ENCODE peak calls at places on chromosomes 4 and X, in four cellular contexts. One of them, this sample, is unnamed.

GRCh38 chr4:185920691-185921260 is 108.8 kb upstream of the SORBS2 start:
- DNase-seq in HepG2: no peak
- DNase-seq in K562: no peak
- DNase-seq in WTC11: no peak
- DNase-seq in this sample: no peak

GRCh38 chr4:73704314-73705055 is 35.9 kb upstream of the CXCL8 start:
- DNase-seq in K562: peak; percentile 88
- DNase-seq in HepG2: peak; percentile 48
- DNase-seq in WTC11: no peak
- DNase-seq in this sample: no peak

GRCh38 chr4:548976-549375 is 27.1 kb downstream of the TMEM271 start:
- DNase-seq in HepG2: no peak
- DNase-seq in WTC11: no peak
- DNase-seq in K562: no peak
- DNase-seq in this sample: no peak

GRCh38 chr4:78336093-78336943 is 215.3 kb upstream of the ANXA3 start:
- DNase-seq in K562: peak; percentile 3
- DNase-seq in WTC11: no peak
- DNase-seq in HepG2: no peak
- DNase-seq in this sample: no peak

GRCh38 chrX:66900886-66901285 is 262.0 kb upstream of the EDA2R start:
- DNase-seq in WTC11: no peak
- DNase-seq in HepG2: no peak
- DNase-seq in K562: no peak
- DNase-seq in this sample: no peak

GRCh38 chrX:2928583-2929434 is at the start of gene ARSD:
- DNase-seq in WTC11: peak; percentile 87
- DNase-seq in HepG2: peak; percentile 74
- DNase-seq in K562: no peak
- DNase-seq in this sample: peak; percentile 86

GRCh38 chrX:40504801-40505605 is 75.8 kb upstream of the ATP6AP2 start:
- DNase-seq in K562: no peak
- DNase-seq in HepG2: no peak
- DNase-seq in WTC11: no peak
- DNase-seq in this sample: no peak

GRCh38 chrX:73214366-73215094 is at the start of gene NAP1L2:
- DNase-seq in K562: no peak
- DNase-seq in HepG2: no peak
- DNase-seq in WTC11: peak; percentile 35
- DNase-seq in this sample: no peak

GRCh38 chr4:112175840-112176239 is 30.6 kb downstream of the FAM241A start:
- DNase-seq in WTC11: no peak
- DNase-seq in K562: no peak
- DNase-seq in HepG2: no peak
- DNase-seq in this sample: no peak

GRCh38 chrX:107728342-107729099 is 47.1 kb downstream of the TSC22D3 start:
- DNase-seq in WTC11: no peak
- DNase-seq in K562: no peak
- DNase-seq in HepG2: no peak
- DNase-seq in this sample: no peak

GRCh38 chr4:13329340-13329850 is 154.7 kb downstream of the RAB28 start:
- DNase-seq in WTC11: no peak
- DNase-seq in HepG2: no peak
- DNase-seq in K562: no peak
- DNase-seq in this sample: no peak

DNA sequence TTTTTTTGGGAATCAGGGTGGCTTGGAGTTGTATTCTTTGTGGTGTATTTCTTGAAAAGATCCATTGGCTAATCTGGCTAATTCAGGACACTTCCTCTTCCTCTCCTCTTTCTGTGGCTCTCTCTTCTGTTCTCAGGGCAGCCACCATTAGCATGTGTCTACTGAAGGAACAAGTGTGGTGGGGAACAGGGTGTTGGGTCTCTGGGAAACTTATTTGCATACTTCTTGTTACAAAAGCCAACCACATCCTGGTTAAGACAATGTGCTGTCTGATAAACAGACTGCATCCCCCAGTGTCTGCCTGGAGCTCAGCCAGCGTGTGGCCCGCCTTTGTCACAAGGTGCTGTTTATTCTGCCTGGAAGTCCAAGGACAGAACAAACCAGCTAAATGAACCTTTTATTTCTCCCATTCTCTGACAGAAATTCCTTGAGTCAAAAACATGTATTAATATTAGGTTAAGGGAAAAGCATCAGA is 203.4 kb downstream of the SPRY1 start:
- DNase-seq in K562: peak; percentile 93
- DNase-seq in WTC11: peak; percentile 43
- DNase-seq in HepG2: peak; percentile 98
- DNase-seq in this sample: peak; percentile 24
- TF ChIP-seq FOXJ3 in K562: no peak
- TF ChIP-seq FOXJ3 in WTC11: no peak
- TF ChIP-seq FOXJ3 in HepG2: peak; percentile 89
- TF ChIP-seq FOXJ3 in this sample: no peak

GRCh38 chrX:118654331-118654730 is 73.1 kb upstream of the IL13RA1 start:
- DNase-seq in WTC11: no peak
- DNase-seq in HepG2: no peak
- DNase-seq in K562: no peak
- DNase-seq in this sample: no peak
- TF ChIP-seq FOXJ3 in WTC11: no peak
- TF ChIP-seq FOXJ3 in HepG2: no peak
- TF ChIP-seq FOXJ3 in K562: no peak
- TF ChIP-seq FOXJ3 in this sample: no peak

DNA sequence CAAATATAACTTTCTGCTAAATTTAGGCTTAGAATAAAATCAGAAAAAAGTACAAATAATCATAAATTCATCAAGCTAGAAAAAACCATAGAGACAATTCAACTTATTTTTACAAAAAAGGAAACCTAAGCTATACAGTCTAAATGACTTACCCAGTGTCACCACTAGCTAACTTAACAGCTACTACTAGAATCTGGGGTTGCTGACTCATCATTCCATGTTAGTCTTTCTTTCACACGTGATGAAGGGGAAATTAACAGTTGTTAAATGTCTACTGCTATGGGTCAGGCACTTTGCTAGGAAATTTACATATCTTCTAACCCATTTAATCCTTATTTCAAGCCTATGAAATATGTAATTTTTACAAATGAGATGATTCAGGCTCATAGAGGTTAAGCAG is 349.3 kb upstream of the GALNT7 start:
- DNase-seq in K562: no peak
- DNase-seq in HepG2: no peak
- DNase-seq in WTC11: no peak
- DNase-seq in this sample: no peak
- TF ChIP-seq FOXJ3 in K562: no peak
- TF ChIP-seq FOXJ3 in HepG2: no peak
- TF ChIP-seq FOXJ3 in WTC11: no peak
- TF ChIP-seq FOXJ3 in this sample: no peak

DNA sequence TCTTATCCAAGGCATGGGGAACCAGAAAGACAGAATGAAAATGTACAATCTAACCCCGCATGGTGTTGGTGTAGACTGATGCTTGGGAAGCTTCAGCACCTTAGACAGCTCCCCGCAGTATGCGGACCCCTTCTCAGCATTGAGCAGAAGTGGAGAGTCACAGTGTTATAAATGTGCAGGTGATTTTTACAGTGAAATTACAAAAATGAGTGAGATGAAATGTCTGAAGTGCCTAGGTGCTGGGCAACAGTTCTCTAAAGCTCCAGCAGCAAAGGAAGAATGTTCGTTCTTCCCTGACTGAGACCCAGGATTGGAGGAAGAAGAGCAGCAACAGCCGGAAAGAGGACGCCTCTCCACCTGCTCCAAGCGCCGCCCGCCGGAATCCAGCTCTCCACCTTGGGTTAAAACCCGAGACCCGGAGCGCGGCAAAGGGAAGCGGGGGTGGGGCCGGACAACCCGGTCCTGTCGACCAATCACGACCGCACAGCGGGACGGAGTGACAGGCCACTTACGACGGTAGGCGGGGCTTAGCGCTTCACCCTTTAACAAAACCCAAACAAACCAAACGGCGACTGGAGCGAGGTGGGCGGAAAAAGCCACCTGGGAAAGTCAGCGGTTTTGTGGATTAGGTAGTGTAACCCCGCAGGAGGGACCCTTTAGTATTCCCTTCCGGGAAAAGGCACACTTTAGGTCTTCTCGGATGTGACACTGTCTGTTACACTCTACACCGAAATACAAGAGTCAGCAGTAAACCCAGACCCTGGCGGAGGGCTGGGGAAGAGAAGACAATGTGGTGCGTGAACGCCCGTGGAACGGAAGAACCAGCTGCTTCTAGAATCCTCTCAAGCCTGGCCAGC is at the start of gene GLRA3:
- DNase-seq in WTC11: peak; percentile 99
- DNase-seq in K562: peak; percentile 81
- DNase-seq in HepG2: peak; percentile 11
- DNase-seq in this sample: peak; percentile 79
- TF ChIP-seq FOXJ3 in WTC11: no peak
- TF ChIP-seq FOXJ3 in K562: no peak
- TF ChIP-seq FOXJ3 in HepG2: no peak
- TF ChIP-seq FOXJ3 in this sample: no peak